ENCODE peak calls at places on chromosomes 1 and 21, in five cellular contexts. One of them, this sample, is unnamed.

GRCh38 chr21:45404726-45405270 is at the start of gene COL18A1:
- DNase-seq in NCI-H1417: no peak
- DNase-seq in iPS-NIHi11: peak
- DNase-seq in occipital lobe: no peak
- DNase-seq in kidney: peak
- DNase-seq in this sample: peak

GRCh38 chr1:213606252-213606820 is 381.4 kb upstream of the PROX1 start:
- DNase-seq in NCI-H1417: no peak
- DNase-seq in iPS-NIHi11: no peak
- DNase-seq in occipital lobe: no peak
- DNase-seq in kidney: no peak
- DNase-seq in this sample: no peak

GRCh38 chr1:154883919-154884867 is 14.1 kb upstream of the KCNN3 start:
- DNase-seq in NCI-H1417: no peak
- DNase-seq in iPS-NIHi11: no peak
- DNase-seq in occipital lobe: no peak
- DNase-seq in kidney: peak
- DNase-seq in this sample: no peak

GRCh38 chr1:204806943-204807624 is 63.6 kb upstream of the NFASC start:
- DNase-seq in NCI-H1417: peak
- DNase-seq in iPS-NIHi11: peak
- DNase-seq in occipital lobe: peak
- DNase-seq in kidney: peak
- DNase-seq in this sample: peak

GRCh38 chr1:93613895-93614294 is 67.7 kb downstream of the BCAR3 start:
- DNase-seq in NCI-H1417: no peak
- DNase-seq in iPS-NIHi11: no peak
- DNase-seq in occipital lobe: no peak
- DNase-seq in kidney: no peak
- DNase-seq in this sample: no peak

GRCh38 chr1:55707196-55707595 is 492.0 kb upstream of the USP24 start:
- DNase-seq in NCI-H1417: no peak
- DNase-seq in iPS-NIHi11: no peak
- DNase-seq in occipital lobe: no peak
- DNase-seq in kidney: no peak
- DNase-seq in this sample: no peak

GRCh38 chr1:64033667-64034215 is 169.7 kb upstream of the UBE2U start:
- DNase-seq in NCI-H1417: no peak
- DNase-seq in iPS-NIHi11: no peak
- DNase-seq in occipital lobe: no peak
- DNase-seq in kidney: no peak
- DNase-seq in this sample: no peak

GRCh38 chr1:94746635-94747525 is 73.3 kb upstream of the SLC44A3 start:
- DNase-seq in NCI-H1417: no peak
- DNase-seq in iPS-NIHi11: no peak
- DNase-seq in occipital lobe: no peak
- DNase-seq in kidney: peak
- DNase-seq in this sample: peak

GRCh38 chr1:40020447-40021085 is 20.0 kb upstream of the CAP1 start:
- DNase-seq in NCI-H1417: no peak
- DNase-seq in iPS-NIHi11: no peak
- DNase-seq in occipital lobe: no peak
- DNase-seq in kidney: no peak
- DNase-seq in this sample: no peak

GRCh38 chr1:29698033-29698432 is 461.7 kb downstream of the PTPRU start:
- DNase-seq in NCI-H1417: peak
- DNase-seq in iPS-NIHi11: peak
- DNase-seq in occipital lobe: no peak
- DNase-seq in kidney: no peak
- DNase-seq in this sample: peak

GRCh38 chr1:966135-966602 is at the start of gene PLEKHN1:
- DNase-seq in NCI-H1417: no peak
- DNase-seq in iPS-NIHi11: peak
- DNase-seq in occipital lobe: no peak
- DNase-seq in kidney: no peak
- DNase-seq in this sample: no peak

GRCh38 chr1:152044386-152044785 is 7.6 kb upstream of the S100A11 start:
- DNase-seq in NCI-H1417: no peak
- DNase-seq in iPS-NIHi11: no peak
- DNase-seq in occipital lobe: no peak
- DNase-seq in kidney: no peak
- DNase-seq in this sample: no peak

GRCh38 chr1:151060241-151061011 is at the start of gene MLLT11:
- DNase-seq in NCI-H1417: peak
- DNase-seq in iPS-NIHi11: peak
- DNase-seq in occipital lobe: peak
- DNase-seq in kidney: no peak
- DNase-seq in this sample: peak